ENCODE peak calls at places on chromosomes 16 and 17, in ten cellular contexts. G, M, X, R, Q, L, Z, V, S and D are unnamed samples.

GRCh38 chr17:64024215-64024654 is 3.8 kb upstream of the ICAM2 start:
- DNase-seq in G (no peak), S (peak; percentile 12), X (no peak), L (peak; percentile 93), Z (no peak), R (no peak), Q (no peak), V (no peak), M (no peak), D (peak; percentile 14)

GRCh38 chr17:45675012-45675411 is 109.1 kb upstream of the CRHR1 start:
- DNase-seq in Q (no peak), G (no peak), S (no peak), X (no peak), V (no peak), L (no peak), Z (no peak), M (no peak), R (no peak), D (no peak)

GRCh38 chr16:15031596-15031995 is 24.3 kb downstream of the NTAN1 start:
- DNase-seq in L (no peak), R (no peak), Q (no peak), X (no peak), G (no peak), Z (no peak), S (no peak), M (no peak), V (peak; percentile 14), D (no peak)

GRCh38 chr16:48523415-48524204 is 86.4 kb downstream of the N4BP1 start:
- DNase-seq in L (no peak), G (no peak), Z (no peak), X (no peak), V (no peak), M (no peak), R (no peak), Q (no peak), S (no peak), D (no peak)

GRCh38 chr17:57092171-57092570 is 7.1 kb downstream of the AKAP1 start:
- DNase-seq in X (no peak), Q (no peak), V (no peak), Z (no peak), S (no peak), L (no peak), R (no peak), G (no peak), M (no peak), D (no peak)

GRCh38 chr17:46072998-46073397 is 73.9 kb downstream of the STH start:
- DNase-seq in X (no peak), Z (peak; percentile 79), L (no peak), S (no peak), M (peak; percentile 84), V (no peak), R (peak; percentile 6), G (no peak), Q (no peak), D (no peak)

GRCh38 chr16:88686062-88686438 is 257 bp downstream of the SNAI3 start:
- DNase-seq in M (no peak), S (no peak), Z (peak; percentile 53), X (peak; percentile 49), V (no peak), Q (peak; percentile 45), R (no peak), G (peak; percentile 29), L (no peak), D (no peak)

GRCh38 chr16:81445143-81445922 is 725 bp downstream of the CMIP start:
- DNase-seq in Q (peak; percentile 59), S (no peak), M (peak; percentile 22), V (no peak), Z (peak; percentile 84), G (peak; percentile 11), R (peak; percentile 46), X (no peak), L (peak; percentile 67), D (peak; percentile 43)

GRCh38 chr16:81544261-81544660 is 99.7 kb downstream of the CMIP start:
- DNase-seq in S (no peak), R (no peak), G (no peak), Q (no peak), L (no peak), V (no peak), X (no peak), Z (no peak), M (no peak), D (no peak)

GRCh38 chr16:2508722-2509400 is 4.9 kb upstream of the ATP6V0C start:
- DNase-seq in Q (no peak), Z (no peak), X (no peak), G (no peak), M (no peak), V (no peak), S (no peak), L (no peak), R (no peak), D (no peak)

GRCh38 chr17:83155128-83156081 is 76.0 kb downstream of the METRNL start:
- DNase-seq in X (no peak), Q (peak; percentile 28), G (no peak), M (no peak), S (no peak), R (peak; percentile 96), L (no peak), Z (peak; percentile 79), V (peak; percentile 31), D (peak; percentile 31)

GRCh38 chr17:18143044-18143936 is 34.7 kb downstream of the MYO15A start:
- DNase-seq in X (peak; percentile 1), G (no peak), M (peak; percentile 18), R (peak; percentile 36), V (peak; percentile 87), Q (peak; percentile 21), L (peak; percentile 35), Z (no peak), S (no peak), D (no peak)